ENCODE peak calls at places on chromosomes 3 and 15, in four cellular contexts. K is thoracic aorta, M is mammary epithelial cell, I is tibial nerve. F is an unnamed sample.

GRCh38 chr3:125054436-125055164 is 1.2 kb downstream of the HEG1 start:
- DNase-seq in K (no peak), M (peak; percentile 43), I (no peak), F (no peak)

GRCh38 chr3:14143271-14143605 is 18.4 kb downstream of the TMEM43 start:
- DNase-seq in K (no peak), M (no peak), I (no peak), F (no peak)

GRCh38 chr3:72448858-72449257 is 399.4 kb downstream of the SHQ1 start:
- DNase-seq in K (no peak), M (peak; percentile 50), I (no peak), F (no peak)

GRCh38 chr3:187368251-187368733 is at the start of gene RTP4:
- DNase-seq in K (no peak), M (peak; percentile 74), I (no peak), F (no peak)

GRCh38 chr3:156017636-156018035 is 102.7 kb upstream of the KCNAB1 start:
- DNase-seq in K (no peak), M (no peak), I (no peak), F (no peak)

GRCh38 chr3:77939726-77940125 is 899.8 kb downstream of the ROBO2 start:
- DNase-seq in K (no peak), M (peak; percentile 28), I (no peak), F (no peak)

GRCh38 chr15:70055601-70056051 is 42.1 kb downstream of the TLE3 start:
- DNase-seq in K (no peak), M (no peak), I (no peak), F (no peak)

GRCh38 chr3:101940521-101940992 is 91.2 kb downstream of the NFKBIZ start:
- DNase-seq in K (no peak), M (peak; percentile 91), I (no peak), F (peak; percentile 41)

GRCh38 chr3:62992520-62992919 is 117.3 kb upstream of the CADPS start:
- DNase-seq in K (no peak), M (no peak), I (no peak), F (no peak)

DNA sequence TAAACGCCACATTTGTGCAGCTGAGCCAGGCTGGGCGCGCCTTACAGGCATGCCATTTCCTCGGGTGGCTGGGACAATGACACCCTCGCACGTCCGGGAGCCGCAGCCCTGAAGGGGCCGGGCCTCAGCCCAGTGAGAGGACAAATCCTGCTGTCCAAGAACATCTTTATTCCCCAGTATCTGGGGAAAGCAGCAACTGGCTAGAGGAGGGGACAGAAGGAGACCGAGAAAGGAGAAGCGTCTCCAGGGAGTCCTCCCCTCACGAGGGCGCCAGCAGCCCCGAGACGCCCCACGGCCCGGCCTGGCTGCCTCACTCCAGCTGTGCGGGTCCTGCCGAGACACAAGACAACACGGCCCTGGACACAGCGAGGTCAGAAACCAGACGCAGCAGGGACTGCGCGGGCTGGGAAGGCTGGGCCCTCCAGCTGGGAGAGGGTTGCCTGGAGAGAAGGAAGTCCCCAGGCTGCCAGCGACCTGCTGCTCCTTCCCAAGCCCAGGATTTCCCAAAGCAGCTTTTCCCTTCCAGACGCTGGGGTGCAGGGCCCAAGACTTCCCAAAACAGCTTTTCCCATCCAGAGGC is 130.2 kb downstream of the CHSY1 start:
- DNase-seq in K (peak; percentile 31), M (peak; percentile 14), I (peak; percentile 27), F (peak; percentile 72)
- TF ChIP-seq CTCF in K (peak; percentile 22), M (no peak), I (no peak), F (peak; percentile 2)

GRCh38 chr3:123447416-123447748 is 1.5 kb downstream of the ADCY5 start:
- DNase-seq in K (no peak), M (no peak), I (no peak), F (no peak)
- H3K4me3 ChIP-seq in K (peak overlapping the region; percentile 89), M (no peak overlapping the region), I (peak overlapping the region; percentile 80), F (no peak overlapping the region)

DNA sequence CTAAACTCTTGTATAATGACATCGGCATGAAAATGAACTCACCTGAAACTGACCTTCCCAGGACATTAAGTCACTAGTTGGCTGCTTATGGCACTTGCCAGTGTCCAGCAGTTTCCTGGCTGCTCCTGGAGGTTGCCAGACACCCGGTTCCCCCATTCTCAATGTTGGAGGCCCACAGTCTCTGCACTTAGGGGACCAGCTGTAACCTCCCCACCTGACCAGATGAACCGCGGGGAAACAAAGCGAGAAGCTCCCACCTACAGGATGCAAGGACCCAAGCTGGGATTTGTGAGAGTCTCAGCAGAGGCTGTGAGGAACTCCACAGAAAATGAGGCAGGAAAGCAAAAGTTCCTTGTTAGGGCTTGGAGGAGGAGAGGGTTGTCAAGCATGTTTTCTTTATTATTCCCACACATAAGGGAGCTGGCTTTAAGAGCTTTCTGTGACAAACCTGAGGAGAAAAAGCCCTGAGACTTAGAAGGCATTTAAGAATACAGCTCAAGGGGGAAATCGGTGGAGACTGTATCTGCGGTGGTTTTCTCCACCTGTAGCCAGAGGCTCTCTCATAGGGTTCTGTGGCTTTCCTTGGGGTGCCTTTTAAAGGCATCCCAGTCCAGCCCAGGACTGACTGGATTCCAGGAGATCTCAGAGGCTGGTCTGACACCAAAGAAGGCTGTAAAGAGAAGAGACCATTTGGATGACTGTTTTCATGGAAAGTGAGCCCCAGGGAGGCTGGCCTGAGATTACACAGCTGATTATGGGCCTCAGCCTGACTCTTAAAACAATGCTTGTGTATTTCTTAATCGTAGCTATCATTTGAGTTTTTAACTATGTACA is 4.6 kb downstream of the TPM1 start:
- DNase-seq in K (no peak), M (peak; percentile 47), I (no peak), F (no peak)
- H3K27me3 ChIP-seq in K (no peaks in the 10 kb centered on the region), M (no peaks in the 10 kb centered on the region), I (peaks cover 34% of the 10 kb centered on the region), F (no peaks in the 10 kb centered on the region)

DNA sequence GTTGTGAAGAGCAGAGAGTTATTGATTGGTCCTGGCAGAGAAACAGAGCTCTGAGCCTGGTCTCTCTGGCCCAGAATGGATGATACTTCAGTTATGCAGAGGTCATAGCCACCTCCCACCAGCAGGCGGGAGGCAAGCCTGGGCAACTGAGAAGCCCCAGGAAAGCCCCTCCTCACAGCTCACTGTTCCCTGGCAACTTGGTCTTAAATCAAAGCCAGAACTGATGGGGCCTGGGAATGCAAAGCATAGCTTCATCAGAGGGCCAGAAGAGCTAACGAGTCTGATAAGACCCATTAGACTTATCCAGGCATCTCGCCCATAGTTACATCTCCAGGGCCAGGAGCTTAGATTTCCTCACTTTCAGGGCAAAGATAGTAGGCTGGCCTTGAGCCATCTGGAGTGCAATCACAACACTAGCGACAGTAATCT is 5.5 kb upstream of the COLQ start:
- DNase-seq in K (no peak), M (no peak), I (no peak), F (no peak)
- TF ChIP-seq CTCF in K (peak; percentile 30), M (no peak), I (no peak), F (no peak)

GRCh38 chr3:52453496-52454234 is at the start of gene TNNC1:
- DNase-seq in K (no peak), M (no peak), I (no peak), F (peak; percentile 59)
- H3K4me3 ChIP-seq in K (peak within 1 kb of the TSS; percentile 97), M (no peak within 1 kb of the TSS), I (peak within 1 kb of the TSS; percentile 98), F (no peak within 1 kb of the TSS)

GRCh38 chr3:142947352-142947751 is 16.1 kb downstream of the PAQR9 start:
- DNase-seq in K (no peak), M (no peak), I (no peak), F (no peak)

GRCh38 chr3:142945023-142945422 is 18.5 kb downstream of the PAQR9 start:
- DNase-seq in K (no peak), M (no peak), I (no peak), F (no peak)

GRCh38 chr3:142946861-142947260 is 16.6 kb downstream of the PAQR9 start:
- DNase-seq in K (no peak), M (no peak), I (no peak), F (no peak)

GRCh38 chr3:142950972-142951371 is 12.5 kb downstream of the PAQR9 start:
- DNase-seq in K (no peak), M (no peak), I (no peak), F (no peak)

GRCh38 chr3:142947799-142948575 is 15.5 kb downstream of the PAQR9 start:
- DNase-seq in K (no peak), M (peak; percentile 31), I (no peak), F (no peak)
- H3K27me3 ChIP-seq in K (no peaks in the 10 kb centered on the region), M (no peaks in the 10 kb centered on the region), I (peaks cover 20% of the 10 kb centered on the region), F (no peaks in the 10 kb centered on the region)

GRCh38 chr3:37864904-37865303 is 3.2 kb downstream of the CTDSPL start:
- DNase-seq in K (no peak), M (no peak), I (no peak), F (no peak)
- TF ChIP-seq CTCF in K (no peak), M (no peak), I (no peak), F (no peak)

GRCh38 chr15:86751116-86751515 is 671.4 kb downstream of the AGBL1 start:
- DNase-seq in K (no peak), M (no peak), I (no peak), F (no peak)
- H3K4me3 ChIP-seq in K (no peak overlapping the region), M (no peak overlapping the region), I (no peak overlapping the region), F (no peak overlapping the region)

F was measured in lung.